ENCODE peak calls at places on chromosomes 5 and 9, in nine cellular contexts. K is BJ; T is NCI-H1694 treated with DMSO at 0.1 percent for 48 hours; V is NT2/D1; D is PC-3; X is fibroblast of lung; A is AG10803; W is 8988T; B is stimulated activated CD8-positive, alpha-beta memory T cell treated with anti-CD3 and anti-CD28 coated beads, Interleukin-15, amount 100 ng/mL, for 24 hours. Y is an unnamed sample.

GRCh38 chr5:151094054-151094858 is 13.4 kb upstream of the TNIP1 start:
- DNase-seq in K (no peak), T (no peak), V (no peak), D (peak; percentile 63), X (peak; percentile 23), A (no peak), W (no peak), B (no peak), Y (no peak)

GRCh38 chr9:77865385-77865784 is 166.2 kb downstream of the GNAQ start:
- DNase-seq in K (no peak), T (no peak), V (no peak), D (no peak), X (no peak), A (no peak), W (no peak), B (no peak), Y (no peak)

GRCh38 chr5:172910828-172911627 is 48.2 kb upstream of the RPL26L1 start:
- DNase-seq in K (no peak), T (no peak), V (no peak), D (peak; percentile 51), X (peak; percentile 70), A (peak; percentile 81), W (no peak), B (no peak), Y (no peak)

GRCh38 chr5:57386958-57387357 is 95.7 kb downstream of the ACTBL2 start:
- DNase-seq in K (no peak), T (no peak), V (no peak), D (no peak), X (peak; percentile 72), A (peak; percentile 68), W (no peak), B (no peak), Y (no peak)

GRCh38 chr9:84832453-84832852 is 162.9 kb downstream of the NTRK2 start:
- DNase-seq in K (no peak), T (no peak), V (no peak), D (no peak), X (no peak), A (no peak), W (no peak), B (no peak), Y (no peak)

GRCh38 chr5:101977729-101978345 is 318.2 kb downstream of the SLCO4C1 start:
- DNase-seq in K (no peak), T (peak; percentile 54), V (peak; percentile 28), D (peak; percentile 75), X (peak; percentile 52), A (peak; percentile 35), W (no peak), B (no peak), Y (peak; percentile 16)

GRCh38 chr5:106094128-106094726 is 1576.5 kb downstream of the EFNA5 start:
- DNase-seq in K (no peak), T (peak; percentile 86), V (no peak), D (peak; percentile 98), X (peak; percentile 45), A (peak; percentile 1), W (no peak), B (no peak), Y (no peak)

GRCh38 chr9:29322240-29322639 is 1749.0 kb upstream of the C9orf72 start:
- DNase-seq in K (no peak), T (no peak), V (no peak), D (no peak), X (no peak), A (no peak), W (no peak), B (no peak), Y (no peak)

GRCh38 chr9:124769451-124770358 is 1.4 kb downstream of the NR6A1 start:
- DNase-seq in K (no peak), T (no peak), V (no peak), D (peak; percentile 30), X (no peak), A (no peak), W (no peak), B (no peak), Y (peak; percentile 59)

GRCh38 chr9:127835930-127836586 is 18.4 kb downstream of the ENG start:
- DNase-seq in K (peak; percentile 35), T (no peak), V (no peak), D (no peak), X (peak; percentile 78), A (peak; percentile 82), W (no peak), B (no peak), Y (no peak)

GRCh38 chr5:132495063-132495671 is 4.6 kb upstream of the IRF1 start:
- DNase-seq in K (no peak), T (no peak), V (no peak), D (no peak), X (no peak), A (no peak), W (no peak), B (no peak), Y (no peak)

GRCh38 chr9:38634315-38634714 is 13.9 kb upstream of the ANKRD18A start:
- DNase-seq in K (no peak), T (no peak), V (no peak), D (no peak), X (no peak), A (no peak), W (no peak), B (no peak), Y (no peak)

GRCh38 chr5:146213210-146213838 is 9.9 kb downstream of the RBM27 start:
- DNase-seq in K (no peak), T (no peak), V (no peak), D (no peak), X (peak; percentile 47), A (no peak), W (no peak), B (no peak), Y (no peak)

GRCh38 chr5:145825751-145826180 is 9.4 kb downstream of the PRELID2 start:
- DNase-seq in K (no peak), T (peak; percentile 51), V (peak; percentile 16), D (peak; percentile 66), X (peak; percentile 56), A (peak; percentile 58), W (no peak), B (no peak), Y (no peak)

GRCh38 chr5:138932171-138932810 is 57.2 kb upstream of the LRRTM2 start:
- DNase-seq in K (no peak), T (no peak), V (no peak), D (no peak), X (no peak), A (no peak), W (no peak), B (no peak), Y (no peak)

GRCh38 chr5:31993182-31993961 is 180.7 kb downstream of the GOLPH3 start:
- DNase-seq in K (peak; percentile 60), T (no peak), V (no peak), D (no peak), X (peak; percentile 86), A (peak; percentile 98), W (no peak), B (no peak), Y (no peak)

GRCh38 chr5:56307714-56308346 is 74.7 kb upstream of the ANKRD55 start:
- DNase-seq in K (no peak), T (no peak), V (no peak), D (no peak), X (no peak), A (no peak), W (no peak), B (no peak), Y (no peak)

GRCh38 chr5:10264569-10264968 is 14.5 kb downstream of the CCT5 start:
- DNase-seq in K (no peak), T (no peak), V (no peak), D (no peak), X (no peak), A (peak; percentile 86), W (no peak), B (no peak), Y (no peak)

GRCh38 chr9:129343697-129344375 is 165.8 kb upstream of the IER5L start:
- DNase-seq in K (no peak), T (no peak), V (no peak), D (no peak), X (no peak), A (no peak), W (no peak), B (no peak), Y (peak; percentile 94)

GRCh38 chr9:27276182-27277030 is 20.5 kb downstream of the EQTN start:
- DNase-seq in K (no peak), T (peak; percentile 80), V (peak; percentile 25), D (peak; percentile 73), X (peak; percentile 43), A (peak; percentile 56), W (peak; percentile 4), B (no peak), Y (peak; percentile 6)

Y was measured in HuH-7.5.